ENCODE peak calls at places on chromosomes 7 and 10, in eight cellular contexts. E is heart left ventricle; K is PC-9; G is cardiac muscle cell; J is pancreas; N is BJ; Z is HL-60; T is CD8-positive, alpha-beta T cell. X is an unnamed sample.

GRCh38 chr10:17643339-17643754 is 604 bp upstream of the STAM start:
- DNase-seq in E (peak; percentile 81), K (peak; percentile 83), G (peak; percentile 71), J (peak; percentile 81), N (no peak), Z (no peak), T (peak; percentile 9), X (no peak)

GRCh38 chr7:64875658-64876406 is 27.2 kb upstream of the ZNF273 start:
- DNase-seq in E (no peak), K (no peak), G (no peak), J (no peak), N (no peak), Z (no peak), T (no peak), X (no peak)

GRCh38 chr10:103709341-103709920 is 145.9 kb downstream of the SH3PXD2A start:
- DNase-seq in E (peak; percentile 19), K (peak; percentile 67), G (no peak), J (no peak), N (no peak), Z (no peak), T (no peak), X (no peak)

GRCh38 chr7:130838738-130839137 is 104.7 kb upstream of the KLF14 start:
- DNase-seq in E (no peak), K (peak; percentile 78), G (no peak), J (no peak), N (peak; percentile 99), Z (no peak), T (no peak), X (peak; percentile 92)

GRCh38 chr7:137933270-137934017 is 68.4 kb downstream of the CREB3L2 start:
- DNase-seq in E (no peak), K (no peak), G (no peak), J (no peak), N (no peak), Z (no peak), T (no peak), X (no peak)

GRCh38 chr7:30184804-30185487 is 50.2 kb downstream of the MTURN start:
- DNase-seq in E (no peak), K (no peak), G (no peak), J (peak; percentile 82), N (no peak), Z (no peak), T (no peak), X (no peak)

GRCh38 chr10:101783736-101784118 is 481 bp upstream of the NPM3 start:
- DNase-seq in E (no peak), K (no peak), G (no peak), J (no peak), N (no peak), Z (no peak), T (no peak), X (no peak)

GRCh38 chr7:142407939-142408573 is 150.2 kb upstream of the PRSS58 start:
- DNase-seq in E (no peak), K (no peak), G (no peak), J (no peak), N (no peak), Z (no peak), T (no peak), X (no peak)

GRCh38 chr7:2518101-2518500 is 1.5 kb upstream of the LFNG start:
- DNase-seq in E (no peak), K (no peak), G (no peak), J (no peak), N (no peak), Z (no peak), T (no peak), X (no peak)

GRCh38 chr10:30581779-30582380 is 47.7 kb downstream of the LYZL2 start:
- DNase-seq in E (no peak), K (no peak), G (peak; percentile 50), J (no peak), N (no peak), Z (peak; percentile 25), T (no peak), X (no peak)

GRCh38 chr7:76047305-76047810 is 442 bp downstream of the STYXL1 start:
- DNase-seq in E (no peak), K (no peak), G (no peak), J (no peak), N (no peak), Z (peak; percentile 45), T (peak; percentile 8), X (no peak)

GRCh38 chr7:79778786-79779382 is 325.4 kb upstream of the MAGI2 start:
- DNase-seq in E (no peak), K (no peak), G (no peak), J (no peak), N (peak; percentile 77), Z (peak; percentile 73), T (no peak), X (no peak)

GRCh38 chr7:43669286-43670081 is 59.8 kb downstream of the COA1 start:
- DNase-seq in E (no peak), K (no peak), G (no peak), J (no peak), N (no peak), Z (no peak), T (no peak), X (no peak)

GRCh38 chr10:132551093-132551807 is 13.7 kb downstream of the INPP5A start:
- DNase-seq in E (peak; percentile 62), K (no peak), G (no peak), J (no peak), N (no peak), Z (peak; percentile 94), T (no peak), X (no peak)

DNA sequence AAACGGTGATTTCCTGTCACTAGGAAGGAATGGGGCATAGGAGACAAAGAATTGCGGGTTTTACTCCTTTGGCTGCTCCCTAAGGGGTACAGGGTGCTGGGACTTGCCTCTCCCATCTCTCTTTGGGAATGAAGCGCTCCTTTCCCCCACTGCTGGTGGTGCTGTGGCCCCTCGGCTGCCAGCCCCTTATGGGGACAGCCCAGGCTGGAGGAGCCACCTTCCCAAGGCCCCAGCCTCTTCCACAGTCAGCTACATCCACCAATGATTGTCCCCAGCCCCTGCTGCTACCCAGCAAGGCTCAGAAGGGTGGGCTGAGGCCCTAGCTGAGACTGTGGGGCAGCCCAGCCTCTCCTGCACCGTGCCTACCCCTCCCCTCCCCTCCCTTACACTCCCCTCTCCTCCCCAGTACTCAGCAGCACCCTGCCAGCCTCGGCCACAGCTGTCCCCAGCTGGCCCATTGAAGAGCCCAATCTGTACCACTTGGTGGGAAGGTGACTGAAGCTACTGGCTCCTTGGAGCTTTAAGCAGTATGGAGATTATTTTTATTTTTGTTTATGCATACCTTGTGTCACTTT is 19.0 kb downstream of the PRKAG2 start:
- DNase-seq in E (no peak), K (no peak), G (no peak), J (peak; percentile 25), N (no peak), Z (no peak), T (no peak), X (no peak)
- H3K27me3 ChIP-seq in E (no peaks in the 10 kb centered on the region), K (peaks cover 11% of the 10 kb centered on the region), G (no peaks in the 10 kb centered on the region), J (no peaks in the 10 kb centered on the region), N (no peaks in the 10 kb centered on the region), Z (no peaks in the 10 kb centered on the region), T (no peaks in the 10 kb centered on the region), X (no peaks in the 10 kb centered on the region)

DNA sequence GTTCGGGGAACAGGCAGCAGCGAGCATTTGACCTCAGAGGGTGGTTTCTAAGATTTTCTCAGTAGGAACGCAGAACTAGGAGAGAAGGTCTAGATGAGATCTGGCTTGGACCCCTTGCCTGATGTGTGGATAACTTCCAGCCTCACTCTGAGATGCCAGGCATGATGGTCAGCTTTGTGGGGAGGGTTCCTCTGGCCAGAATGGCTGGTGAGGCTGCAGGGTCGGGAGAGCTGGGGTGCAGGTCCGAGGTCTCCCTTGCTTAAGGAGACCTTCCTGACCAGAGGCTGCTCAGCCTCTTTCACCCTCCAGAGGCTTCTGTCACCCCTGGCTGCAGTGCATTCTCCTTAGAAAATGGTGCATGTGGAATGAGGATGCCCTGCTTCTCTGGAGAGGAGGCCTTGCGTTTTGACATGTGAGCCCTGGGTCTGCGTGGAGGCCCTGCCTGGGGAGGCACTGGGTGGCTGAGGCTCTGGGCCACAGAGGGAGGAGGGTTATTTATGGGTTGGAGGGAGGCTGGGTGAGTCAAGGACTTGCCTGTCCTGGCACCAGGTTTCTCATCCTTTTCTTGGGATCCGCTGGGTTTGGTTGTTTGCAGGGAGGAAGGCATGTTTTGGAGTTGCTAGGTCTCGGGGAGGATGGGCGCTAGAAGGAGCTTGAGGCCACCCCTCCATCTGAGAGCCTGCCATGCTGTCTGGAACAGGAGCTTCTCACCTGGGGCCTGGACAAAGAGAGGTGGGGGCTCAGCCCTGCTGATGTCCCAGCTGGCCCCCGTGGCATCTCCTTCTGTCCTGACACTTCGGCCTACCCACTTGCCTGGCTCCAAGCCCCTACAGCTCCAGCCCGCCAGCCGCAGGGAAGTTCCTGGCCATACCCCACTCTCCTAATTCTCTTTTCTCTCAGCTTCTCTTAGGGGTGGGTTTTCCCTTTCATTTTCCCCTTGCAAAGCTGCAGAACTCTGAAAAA is 3.9 kb downstream of the FAM241B start:
- DNase-seq in E (no peak), K (no peak), G (no peak), J (no peak), N (no peak), Z (no peak), T (no peak), X (no peak)
- H3K27me3 ChIP-seq in E (no peaks in the 10 kb centered on the region), K (no peaks in the 10 kb centered on the region), G (peaks cover 9% of the 10 kb centered on the region), J (no peaks in the 10 kb centered on the region), N (peaks cover 5% of the 10 kb centered on the region), Z (peaks cover 11% of the 10 kb centered on the region), T (no peaks in the 10 kb centered on the region), X (no peaks in the 10 kb centered on the region)

GRCh38 chr10:77279207-77279606 is 358.4 kb downstream of the KCNMA1 start:
- DNase-seq in E (no peak), K (no peak), G (no peak), J (no peak), N (no peak), Z (no peak), T (no peak), X (no peak)

GRCh38 chr10:77281719-77282118 is 355.9 kb downstream of the KCNMA1 start:
- DNase-seq in E (no peak), K (no peak), G (no peak), J (no peak), N (no peak), Z (no peak), T (no peak), X (no peak)

GRCh38 chr10:77284797-77285196 is 352.8 kb downstream of the KCNMA1 start:
- DNase-seq in E (no peak), K (peak; percentile 69), G (no peak), J (no peak), N (no peak), Z (no peak), T (no peak), X (no peak)

GRCh38 chr10:77283326-77283725 is 354.3 kb downstream of the KCNMA1 start:
- DNase-seq in E (no peak), K (no peak), G (peak; percentile 68), J (no peak), N (no peak), Z (no peak), T (no peak), X (no peak)

DNA sequence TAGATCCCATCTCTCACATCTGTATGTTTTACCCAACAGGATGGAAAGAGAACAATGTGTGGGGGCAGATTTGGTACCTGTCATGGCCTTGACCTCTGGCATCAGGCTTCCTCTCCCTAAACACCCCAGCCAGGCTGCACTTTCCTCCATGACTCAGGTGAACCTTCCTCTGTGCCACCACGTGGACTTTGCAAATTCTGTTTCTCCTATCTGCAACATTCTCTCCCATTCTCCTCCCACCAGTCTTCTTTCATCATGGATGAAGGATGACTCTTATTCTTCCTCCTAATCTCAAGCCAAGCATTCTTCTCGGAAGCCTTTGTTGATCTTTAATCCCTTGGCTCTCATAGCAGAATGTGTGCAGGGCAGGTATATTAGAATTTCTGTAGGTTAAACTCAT is 355.4 kb downstream of the KCNMA1 start:
- DNase-seq in E (no peak), K (no peak), G (no peak), J (no peak), N (no peak), Z (no peak), T (no peak), X (no peak)
- H3K27me3 ChIP-seq in E (peaks cover 9% of the 10 kb centered on the region), K (no peaks in the 10 kb centered on the region), G (peaks cover 28% of the 10 kb centered on the region), J (no peaks in the 10 kb centered on the region), N (no peaks in the 10 kb centered on the region), Z (no peaks in the 10 kb centered on the region), T (no peaks in the 10 kb centered on the region), X (no peaks in the 10 kb centered on the region)

GRCh38 chr10:89534826-89535166 is 598 bp downstream of the SLC16A12 start:
- DNase-seq in E (no peak), K (no peak), G (no peak), J (no peak), N (no peak), Z (no peak), T (no peak), X (no peak)
- H3K27me3 ChIP-seq in E (no peaks in the 10 kb centered on the region), K (no peaks in the 10 kb centered on the region), G (no peaks in the 10 kb centered on the region), J (no peaks in the 10 kb centered on the region), N (peaks cover 18% of the 10 kb centered on the region), Z (peaks cover 42% of the 10 kb centered on the region), T (peaks cover 15% of the 10 kb centered on the region), X (peaks cover 56% of the 10 kb centered on the region)